ENCODE peak calls at places on chromosomes 13 and 19, in ten cellular contexts. One of them, this sample, is unnamed.

GRCh38 chr13:74145249-74145970 is 11.2 kb upstream of the KLF12 start:
- DNase-seq in breast epithelium: no peak
- DNase-seq in transverse colon: no peak
- DNase-seq in suprapubic skin: no peak
- DNase-seq in stomach: no peak
- DNase-seq in GM12891: no peak
- DNase-seq in prostate gland: no peak
- DNase-seq in endothelial cell of umbilical vein: no peak
- DNase-seq in spleen: no peak
- DNase-seq in upper lobe of left lung: no peak
- DNase-seq in this sample: no peak

GRCh38 chr13:71517004-71517403 is 350.0 kb downstream of the DACH1 start:
- DNase-seq in stomach: no peak
- DNase-seq in transverse colon: no peak
- DNase-seq in suprapubic skin: no peak
- DNase-seq in GM12891: no peak
- DNase-seq in prostate gland: no peak
- DNase-seq in spleen: no peak
- DNase-seq in endothelial cell of umbilical vein: peak
- DNase-seq in breast epithelium: no peak
- DNase-seq in upper lobe of left lung: no peak
- DNase-seq in this sample: no peak

GRCh38 chr19:18046066-18046718 is 38.2 kb downstream of the ARRDC2 start:
- DNase-seq in upper lobe of left lung: no peak
- DNase-seq in prostate gland: no peak
- DNase-seq in suprapubic skin: no peak
- DNase-seq in breast epithelium: peak
- DNase-seq in GM12891: no peak
- DNase-seq in spleen: no peak
- DNase-seq in transverse colon: peak
- DNase-seq in stomach: peak
- DNase-seq in endothelial cell of umbilical vein: no peak
- DNase-seq in this sample: no peak

GRCh38 chr13:29472317-29472961 is 123.0 kb downstream of the SLC7A1 start:
- DNase-seq in breast epithelium: no peak
- DNase-seq in transverse colon: peak
- DNase-seq in spleen: no peak
- DNase-seq in GM12891: peak
- DNase-seq in endothelial cell of umbilical vein: peak
- DNase-seq in suprapubic skin: no peak
- DNase-seq in upper lobe of left lung: no peak
- DNase-seq in stomach: peak
- DNase-seq in prostate gland: peak
- DNase-seq in this sample: no peak

GRCh38 chr19:17292301-17293074 is 10.7 kb downstream of the ABHD8 start:
- DNase-seq in stomach: peak
- DNase-seq in breast epithelium: peak
- DNase-seq in spleen: peak
- DNase-seq in suprapubic skin: peak
- DNase-seq in GM12891: peak
- DNase-seq in transverse colon: peak
- DNase-seq in endothelial cell of umbilical vein: peak
- DNase-seq in upper lobe of left lung: peak
- DNase-seq in prostate gland: peak
- DNase-seq in this sample: peak

GRCh38 chr13:73618275-73618865 is 515.8 kb downstream of the KLF12 start:
- DNase-seq in stomach: peak
- DNase-seq in GM12891: no peak
- DNase-seq in transverse colon: peak
- DNase-seq in upper lobe of left lung: no peak
- DNase-seq in prostate gland: no peak
- DNase-seq in endothelial cell of umbilical vein: no peak
- DNase-seq in spleen: no peak
- DNase-seq in breast epithelium: no peak
- DNase-seq in suprapubic skin: no peak
- DNase-seq in this sample: no peak

GRCh38 chr13:110073982-110074381 is 233.0 kb downstream of the COL4A1 start:
- DNase-seq in prostate gland: no peak
- DNase-seq in upper lobe of left lung: no peak
- DNase-seq in stomach: no peak
- DNase-seq in spleen: no peak
- DNase-seq in breast epithelium: no peak
- DNase-seq in suprapubic skin: no peak
- DNase-seq in transverse colon: no peak
- DNase-seq in endothelial cell of umbilical vein: no peak
- DNase-seq in GM12891: no peak
- DNase-seq in this sample: no peak

GRCh38 chr19:19528721-19529490 is at the start of gene YJEFN3:
- DNase-seq in spleen: no peak
- DNase-seq in suprapubic skin: peak
- DNase-seq in transverse colon: no peak
- DNase-seq in breast epithelium: no peak
- DNase-seq in upper lobe of left lung: peak
- DNase-seq in endothelial cell of umbilical vein: no peak
- DNase-seq in prostate gland: no peak
- DNase-seq in stomach: no peak
- DNase-seq in GM12891: no peak
- DNase-seq in this sample: no peak

GRCh38 chr19:1037553-1038115 is 2.3 kb upstream of the ABCA7 start:
- DNase-seq in GM12891: no peak
- DNase-seq in spleen: peak
- DNase-seq in stomach: no peak
- DNase-seq in transverse colon: peak
- DNase-seq in endothelial cell of umbilical vein: no peak
- DNase-seq in prostate gland: no peak
- DNase-seq in breast epithelium: no peak
- DNase-seq in suprapubic skin: no peak
- DNase-seq in upper lobe of left lung: peak
- DNase-seq in this sample: no peak

GRCh38 chr19:1038995-1039645 is 787 bp upstream of the ABCA7 start:
- DNase-seq in prostate gland: no peak
- DNase-seq in breast epithelium: no peak
- DNase-seq in stomach: no peak
- DNase-seq in transverse colon: no peak
- DNase-seq in GM12891: no peak
- DNase-seq in suprapubic skin: no peak
- DNase-seq in endothelial cell of umbilical vein: no peak
- DNase-seq in upper lobe of left lung: peak
- DNase-seq in spleen: peak
- DNase-seq in this sample: no peak

GRCh38 chr19:1032264-1032867 is 6.0 kb downstream of the CNN2 start:
- DNase-seq in GM12891: no peak
- DNase-seq in transverse colon: no peak
- DNase-seq in breast epithelium: no peak
- DNase-seq in suprapubic skin: no peak
- DNase-seq in upper lobe of left lung: no peak
- DNase-seq in endothelial cell of umbilical vein: no peak
- DNase-seq in prostate gland: no peak
- DNase-seq in stomach: no peak
- DNase-seq in spleen: no peak
- DNase-seq in this sample: no peak

GRCh38 chr19:1039646-1040475 is at the start of gene ABCA7:
- DNase-seq in GM12891: peak
- DNase-seq in endothelial cell of umbilical vein: peak
- DNase-seq in upper lobe of left lung: peak
- DNase-seq in suprapubic skin: peak
- DNase-seq in spleen: peak
- DNase-seq in transverse colon: peak
- DNase-seq in prostate gland: peak
- DNase-seq in breast epithelium: peak
- DNase-seq in stomach: peak
- DNase-seq in this sample: peak

DNA sequence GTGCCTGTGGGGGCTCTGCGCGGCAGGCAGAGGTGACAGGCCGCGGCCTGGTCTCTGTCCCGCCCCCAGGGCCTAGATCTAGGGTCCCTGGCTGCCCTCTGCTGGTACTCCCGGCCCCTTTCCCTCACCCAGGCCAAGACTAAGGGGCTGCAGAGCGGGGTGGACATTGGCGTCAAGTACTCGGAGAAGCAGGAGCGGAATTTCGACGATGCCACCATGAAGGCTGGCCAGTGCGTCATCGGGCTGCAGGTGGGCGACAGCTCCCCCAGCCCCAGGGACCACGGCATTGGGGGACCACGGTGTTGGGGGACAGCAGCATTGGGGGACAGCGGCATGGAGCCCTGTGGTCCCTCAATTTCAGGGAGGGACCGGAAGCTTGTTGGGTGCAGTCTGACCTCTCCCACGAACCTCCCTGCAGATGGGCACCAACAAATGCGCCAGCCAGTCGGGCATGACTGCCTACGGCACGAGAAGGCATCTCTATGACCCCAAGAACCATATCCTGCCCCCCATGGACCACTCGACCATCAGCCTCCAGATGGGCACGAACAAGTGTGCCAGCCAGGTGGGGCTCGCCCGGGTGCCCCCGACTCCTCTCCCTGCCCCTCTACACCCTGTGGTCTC is 3.8 kb upstream of the ABCA7 start:
- DNase-seq in breast epithelium: no peak
- DNase-seq in transverse colon: peak
- DNase-seq in stomach: no peak
- DNase-seq in endothelial cell of umbilical vein: no peak
- DNase-seq in prostate gland: no peak
- DNase-seq in spleen: peak
- DNase-seq in suprapubic skin: no peak
- DNase-seq in GM12891: no peak
- DNase-seq in upper lobe of left lung: peak
- DNase-seq in this sample: no peak
- TF ChIP-seq POLR2A in breast epithelium: no peak
- TF ChIP-seq POLR2A in transverse colon: no peak
- TF ChIP-seq POLR2A in stomach: no peak
- TF ChIP-seq POLR2A in endothelial cell of umbilical vein: no peak
- TF ChIP-seq POLR2A in prostate gland: no peak
- TF ChIP-seq POLR2A in spleen: no peak
- TF ChIP-seq POLR2A in suprapubic skin: no peak
- TF ChIP-seq POLR2A in GM12891: no peak
- TF ChIP-seq POLR2A in upper lobe of left lung: no peak
- TF ChIP-seq POLR2A in this sample: peak

DNA sequence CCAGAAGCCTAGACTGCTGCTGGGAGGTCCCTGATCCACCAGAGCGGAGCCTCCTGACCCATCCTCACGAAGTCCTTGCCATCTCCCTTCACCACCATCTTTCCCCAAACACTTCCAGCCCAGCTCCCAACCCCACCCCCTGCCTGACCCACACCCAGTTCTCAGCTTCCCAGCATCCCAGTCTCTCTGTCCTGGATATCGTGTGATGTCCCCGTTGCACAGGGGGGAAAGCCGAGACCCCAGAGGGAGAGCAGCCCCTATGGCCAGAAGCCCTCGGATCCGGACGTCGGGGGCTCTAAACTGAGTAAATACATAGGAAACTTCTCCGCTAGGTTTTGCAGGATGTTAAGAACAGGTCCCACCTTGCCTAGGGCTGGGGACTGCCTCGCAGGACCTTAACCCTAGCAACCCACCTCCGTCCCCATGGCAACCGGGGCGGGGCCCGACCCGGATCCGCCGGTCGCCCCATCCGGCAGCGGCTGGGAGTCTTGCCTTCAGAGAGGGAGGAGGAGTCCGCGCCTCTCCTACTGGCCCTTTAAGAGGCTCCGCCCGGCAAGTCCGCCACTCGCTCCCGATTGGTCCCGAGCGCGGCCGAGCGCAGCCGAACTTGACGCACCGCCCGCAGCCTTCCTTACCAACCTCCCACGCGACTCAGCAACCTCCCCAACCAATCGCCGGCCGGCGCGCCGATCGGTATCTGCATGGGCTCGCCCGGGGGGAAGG is 451 bp upstream of the HMG20B start:
- DNase-seq in upper lobe of left lung: peak
- DNase-seq in endothelial cell of umbilical vein: peak
- DNase-seq in transverse colon: peak
- DNase-seq in stomach: peak
- DNase-seq in suprapubic skin: peak
- DNase-seq in spleen: peak
- DNase-seq in GM12891: peak
- DNase-seq in breast epithelium: peak
- DNase-seq in prostate gland: peak
- DNase-seq in this sample: peak
- TF ChIP-seq POLR2AphosphoS5 in upper lobe of left lung: peak
- TF ChIP-seq POLR2AphosphoS5 in endothelial cell of umbilical vein: no peak
- TF ChIP-seq POLR2AphosphoS5 in transverse colon: no peak
- TF ChIP-seq POLR2AphosphoS5 in stomach: peak
- TF ChIP-seq POLR2AphosphoS5 in suprapubic skin: no peak
- TF ChIP-seq POLR2AphosphoS5 in spleen: peak
- TF ChIP-seq POLR2AphosphoS5 in GM12891: no peak
- TF ChIP-seq POLR2AphosphoS5 in breast epithelium: no peak
- TF ChIP-seq POLR2AphosphoS5 in prostate gland: peak
- TF ChIP-seq POLR2AphosphoS5 in this sample: no peak

DNA sequence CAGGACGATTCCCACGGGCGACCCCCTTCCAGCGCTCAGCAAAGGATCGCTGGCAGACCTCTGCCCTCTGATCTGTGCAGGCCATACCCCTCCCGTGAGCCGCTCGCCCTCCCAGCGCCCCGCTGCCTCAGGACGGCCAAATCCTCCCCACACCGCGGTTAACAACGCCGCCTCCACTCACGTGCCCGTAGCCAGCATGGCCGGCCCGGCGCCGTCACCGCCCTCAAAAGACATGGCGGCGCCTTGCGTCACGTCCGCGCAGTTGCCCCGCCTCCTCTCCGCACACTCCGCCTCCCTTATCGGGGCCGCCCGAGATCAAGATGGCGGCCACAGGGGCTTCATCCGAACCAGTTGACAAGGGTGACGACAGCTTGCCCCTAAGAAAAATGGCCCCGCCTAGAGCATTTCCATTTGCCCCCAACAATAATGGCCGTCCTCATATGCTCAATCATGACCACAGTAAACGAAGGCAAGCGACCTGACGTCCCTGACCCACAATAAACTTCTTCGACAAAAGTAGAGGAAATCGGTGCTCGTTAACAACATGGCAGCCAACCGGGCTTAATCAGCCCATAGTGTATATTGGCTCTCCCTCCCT is 634 bp downstream of the AKT1S1 start:
- DNase-seq in suprapubic skin: peak
- DNase-seq in breast epithelium: peak
- DNase-seq in endothelial cell of umbilical vein: peak
- DNase-seq in GM12891: peak
- DNase-seq in upper lobe of left lung: peak
- DNase-seq in transverse colon: peak
- DNase-seq in spleen: peak
- DNase-seq in prostate gland: peak
- DNase-seq in stomach: peak
- DNase-seq in this sample: no peak
- TF ChIP-seq POLR2A in suprapubic skin: no peak
- TF ChIP-seq POLR2A in breast epithelium: no peak
- TF ChIP-seq POLR2A in endothelial cell of umbilical vein: peak
- TF ChIP-seq POLR2A in GM12891: peak
- TF ChIP-seq POLR2A in upper lobe of left lung: no peak
- TF ChIP-seq POLR2A in transverse colon: peak
- TF ChIP-seq POLR2A in spleen: peak
- TF ChIP-seq POLR2A in prostate gland: peak
- TF ChIP-seq POLR2A in stomach: no peak
- TF ChIP-seq POLR2A in this sample: peak

DNA sequence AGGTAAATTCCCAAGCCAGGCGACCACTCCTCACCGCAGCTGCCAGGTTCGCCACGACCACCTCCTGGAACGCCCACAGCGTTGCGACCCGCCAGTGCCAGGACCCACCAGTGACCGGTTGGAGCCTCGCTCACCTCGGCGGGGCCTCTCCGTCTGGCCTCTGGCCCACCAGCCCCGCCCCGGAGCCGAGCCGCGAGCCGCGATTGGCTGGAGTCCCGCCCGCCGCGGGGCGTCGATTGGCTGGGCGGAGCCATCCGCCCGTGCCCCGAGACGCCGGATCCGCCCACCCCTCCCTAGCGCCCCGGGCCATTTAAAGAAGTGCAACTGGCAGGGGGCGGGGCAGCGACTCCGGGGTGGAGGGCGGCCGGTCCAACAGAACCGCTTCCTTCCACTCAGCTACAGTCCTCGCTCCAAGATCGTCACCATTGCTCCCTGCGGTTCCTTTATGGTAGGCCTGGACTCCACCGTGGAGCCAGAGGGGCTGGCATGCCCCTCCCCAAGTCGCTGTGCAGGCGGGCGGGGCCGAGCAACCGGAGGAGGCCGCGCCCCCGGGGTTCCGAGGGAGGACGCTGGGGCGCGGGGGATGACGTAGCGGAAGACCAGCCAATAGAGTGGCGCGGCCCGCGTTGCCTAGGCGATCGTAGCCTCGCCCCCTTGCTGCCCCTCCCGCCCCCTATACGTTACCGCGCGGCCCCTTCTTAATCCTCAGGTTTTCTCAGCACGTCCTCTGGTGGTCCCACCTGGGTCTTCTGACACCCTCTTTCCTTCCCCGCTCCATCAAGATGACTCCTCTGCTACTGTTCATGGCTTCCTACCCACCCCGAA is at the start of gene SERTAD3:
- DNase-seq in prostate gland: peak
- DNase-seq in suprapubic skin: peak
- DNase-seq in stomach: peak
- DNase-seq in transverse colon: peak
- DNase-seq in GM12891: peak
- DNase-seq in endothelial cell of umbilical vein: peak
- DNase-seq in breast epithelium: peak
- DNase-seq in upper lobe of left lung: peak
- DNase-seq in spleen: peak
- DNase-seq in this sample: peak
- TF ChIP-seq POLR2AphosphoS5 in prostate gland: peak
- TF ChIP-seq POLR2AphosphoS5 in suprapubic skin: peak
- TF ChIP-seq POLR2AphosphoS5 in stomach: peak
- TF ChIP-seq POLR2AphosphoS5 in transverse colon: peak
- TF ChIP-seq POLR2AphosphoS5 in GM12891: peak
- TF ChIP-seq POLR2AphosphoS5 in endothelial cell of umbilical vein: peak
- TF ChIP-seq POLR2AphosphoS5 in breast epithelium: peak
- TF ChIP-seq POLR2AphosphoS5 in upper lobe of left lung: peak
- TF ChIP-seq POLR2AphosphoS5 in spleen: peak
- TF ChIP-seq POLR2AphosphoS5 in this sample: peak